ENCODE peak calls at places on chromosome 21, in eight cellular contexts. U is cardiac muscle cell; P is IMR-90; B is ovary; J is mammary epithelial cell; A is CD8-positive, alpha-beta memory T cell; Y is H1; D is dorsolateral prefrontal cortex. M is an unnamed sample.

GRCh38 chr21:30831194-30831765 is 1.7 kb upstream of the KRTAP7-1 start:
- DNase-seq in D (no peak), A (peak), B (no peak), U (peak), P (no peak), Y (peak), J (peak), M (no peak)

GRCh38 chr21:23899561-23899960 is 1707.7 kb downstream of the MRPL39 start:
- DNase-seq in Y (no peak), P (no peak), U (no peak), J (no peak), D (no peak), B (no peak), A (no peak), M (no peak)

GRCh38 chr21:17858764-17859163 is 39.6 kb upstream of the C21orf91 start:
- DNase-seq in P (no peak), D (no peak), J (no peak), A (no peak), Y (no peak), B (no peak), U (no peak), M (no peak)

GRCh38 chr21:17585875-17586450 is 26.7 kb downstream of the BTG3 start:
- DNase-seq in Y (no peak), P (peak), D (no peak), J (peak), B (no peak), A (no peak), U (peak), M (no peak)

GRCh38 chr21:42646076-42646825 is 7.2 kb upstream of the PDE9A start:
- DNase-seq in U (no peak), B (no peak), A (peak), D (no peak), Y (no peak), J (no peak), P (no peak), M (no peak)

GRCh38 chr21:42925114-42925907 is at the start of gene ERVH48-1:
- DNase-seq in B (no peak), Y (no peak), U (peak), J (no peak), D (no peak), P (peak), A (no peak), M (no peak)

GRCh38 chr21:42652527-42653491 is 612 bp upstream of the PDE9A start:
- DNase-seq in U (peak), J (peak), D (peak), B (peak), P (peak), A (peak), Y (no peak), M (peak)

GRCh38 chr21:39050839-39051560 is 132.3 kb downstream of the PSMG1 start:
- DNase-seq in Y (no peak), J (no peak), B (no peak), A (no peak), P (no peak), D (no peak), U (no peak), M (no peak)

GRCh38 chr21:27421654-27422053 is 454.8 kb upstream of the ADAMTS5 start:
- DNase-seq in B (no peak), D (no peak), A (no peak), U (peak), J (no peak), P (no peak), Y (no peak), M (no peak)

GRCh38 chr21:35273331-35273730 is 224.2 kb upstream of the RUNX1 start:
- DNase-seq in Y (no peak), J (no peak), D (no peak), B (no peak), U (no peak), A (no peak), P (no peak), M (no peak)

GRCh38 chr21:43034826-43035225 is 40.8 kb downstream of the CBS start:
- DNase-seq in P (no peak), A (no peak), U (no peak), D (no peak), B (peak), J (no peak), Y (no peak), M (no peak)

GRCh38 chr21:18387994-18388393 is 15.6 kb downstream of the TMPRSS15 start:
- DNase-seq in B (no peak), A (no peak), D (no peak), Y (no peak), J (no peak), U (no peak), P (no peak), M (no peak)

GRCh38 chr21:22758478-22758877 is 1760.3 kb downstream of the NCAM2 start:
- DNase-seq in D (no peak), A (no peak), B (no peak), P (no peak), U (no peak), Y (no peak), J (no peak), M (no peak)

GRCh38 chr21:25176637-25177412 is 430.5 kb downstream of the MRPL39 start:
- DNase-seq in B (no peak), Y (no peak), A (no peak), P (peak), U (no peak), J (no peak), D (no peak), M (no peak)

GRCh38 chr21:33949516-33950424 is 34.2 kb upstream of the ATP5PO start:
- DNase-seq in U (no peak), P (no peak), J (no peak), A (peak), Y (no peak), D (no peak), B (no peak), M (no peak)

GRCh38 chr21:41169258-41169576 is 1.3 kb downstream of the BACE2 start:
- DNase-seq in D (no peak), J (no peak), U (no peak), A (no peak), Y (no peak), B (no peak), P (no peak), M (no peak)
- H3K27ac ChIP-seq in D (no peak), J (peak), U (no peak), A (no peak), Y (no peak), B (no peak), P (peak), M (no peak)

GRCh38 chr21:45364464-45365185 is 40.3 kb upstream of the COL18A1 start:
- DNase-seq in Y (no peak), J (peak), A (no peak), B (peak), U (peak), P (peak), D (no peak), M (no peak)

GRCh38 chr21:45361033-45361997 is 43.6 kb upstream of the COL18A1 start:
- DNase-seq in P (no peak), Y (no peak), A (no peak), U (no peak), J (no peak), D (no peak), B (no peak), M (no peak)

GRCh38 chr21:45363921-45364463 is 41.0 kb upstream of the COL18A1 start:
- DNase-seq in Y (no peak), D (peak), P (peak), B (peak), U (peak), A (no peak), J (peak), M (peak)

GRCh38 chr21:45362748-45363145 is 42.2 kb upstream of the COL18A1 start:
- DNase-seq in D (no peak), Y (no peak), A (no peak), B (no peak), P (no peak), U (no peak), J (no peak), M (peak)

DNA sequence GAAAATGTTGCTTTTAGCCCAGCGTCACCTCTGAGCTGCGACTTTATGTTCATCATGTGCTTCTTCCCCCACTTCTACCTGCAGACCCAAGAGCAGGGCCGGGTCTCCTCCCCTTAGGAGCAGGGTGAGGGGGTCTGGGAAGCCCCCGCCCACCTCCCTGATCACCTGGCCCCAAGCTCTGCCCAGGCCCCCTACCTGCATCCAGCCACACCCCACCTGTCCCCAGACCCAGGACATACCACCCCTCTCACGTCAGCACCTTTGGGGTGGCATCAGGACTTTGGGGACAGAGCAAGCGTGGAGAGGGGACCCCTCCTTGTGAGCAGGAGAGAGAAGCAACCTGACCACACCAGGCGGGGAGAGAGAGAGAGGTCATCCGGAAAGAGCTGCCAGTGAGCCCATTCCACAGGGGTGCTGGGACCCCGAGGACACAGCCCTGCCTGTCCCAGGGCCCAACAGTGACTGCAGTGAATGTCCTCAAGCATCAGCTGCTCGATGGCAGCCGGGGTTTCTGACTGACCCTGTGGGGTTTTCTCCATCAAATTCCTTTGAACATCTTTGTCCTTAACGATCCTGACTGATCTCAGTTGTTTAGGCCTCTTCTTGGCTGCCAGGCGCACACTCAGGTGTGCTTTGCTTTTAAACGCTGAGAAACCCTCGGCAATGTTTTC is 42.8 kb upstream of the COL18A1 start:
- DNase-seq in P (no peak), A (no peak), B (no peak), Y (no peak), D (no peak), J (no peak), U (no peak), M (no peak)
- H3K27ac ChIP-seq in P (no peak), A (peak), B (peak), Y (no peak), D (no peak), J (no peak), U (no peak), M (no peak)

DNA sequence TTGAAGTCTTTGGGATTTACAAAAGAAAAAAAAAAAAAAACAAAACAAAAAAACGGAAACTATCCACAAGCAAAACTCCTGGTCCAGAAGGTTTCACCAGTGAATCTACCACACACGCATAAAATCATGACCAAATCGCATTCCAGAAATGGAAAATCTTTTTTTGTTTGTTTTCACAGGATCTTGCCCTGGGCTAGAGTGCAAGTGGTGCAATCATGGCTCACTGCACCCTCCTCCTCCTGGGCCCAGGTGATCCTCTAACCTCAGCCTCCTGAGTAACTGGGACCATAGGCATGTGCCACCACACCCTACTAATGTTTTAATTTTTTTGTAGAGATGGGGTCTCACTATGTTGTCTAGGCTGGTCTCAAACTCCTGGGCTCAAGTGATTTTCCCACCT is 100.5 kb downstream of the DYRK1A start:
- DNase-seq in Y (no peak), D (no peak), A (no peak), U (no peak), B (no peak), P (no peak), J (no peak), M (no peak)
- H3K27ac ChIP-seq in Y (no peak), D (no peak), A (no peak), U (no peak), B (no peak), P (no peak), J (no peak), M (no peak)

DNA sequence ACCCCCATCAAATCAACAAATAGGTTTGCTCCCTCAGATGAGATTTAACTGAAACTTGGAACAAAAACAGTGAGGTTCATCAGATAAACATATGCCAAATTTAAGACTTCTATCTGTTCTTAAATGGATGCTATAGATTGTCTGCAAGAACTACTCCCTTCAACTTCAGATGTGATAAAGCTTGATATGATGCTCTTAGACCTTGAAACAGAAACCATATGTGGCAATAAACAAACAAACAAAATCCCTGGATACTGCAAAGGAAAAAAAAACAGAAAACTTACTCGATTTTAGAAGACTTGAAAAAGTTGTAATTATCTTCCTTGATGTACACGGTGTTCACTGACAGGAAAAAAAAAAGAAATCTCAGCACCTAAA is 286.1 kb upstream of the USP25 start:
- DNase-seq in D (no peak), J (no peak), A (no peak), B (no peak), P (no peak), Y (no peak), U (peak), M (no peak)
- H3K27ac ChIP-seq in D (no peak), J (no peak), A (no peak), B (no peak), P (no peak), Y (no peak), U (no peak), M (no peak)

GRCh38 chr21:46117586-46118304 is 19.8 kb downstream of the COL6A2 start:
- DNase-seq in U (no peak), B (peak), J (no peak), A (peak), P (no peak), Y (no peak), D (peak), M (peak)
- H3K27ac ChIP-seq in U (no peak), B (no peak), J (no peak), A (no peak), P (no peak), Y (no peak), D (no peak), M (no peak)

GRCh38 chr21:29029524-29029923 is 5.1 kb downstream of the USP16 start:
- DNase-seq in P (no peak), A (no peak), J (no peak), U (no peak), D (no peak), Y (no peak), B (no peak), M (no peak)

GRCh38 chr21:29030909-29031308 is 6.4 kb downstream of the USP16 start:
- DNase-seq in A (no peak), P (no peak), U (no peak), D (no peak), B (no peak), Y (no peak), J (no peak), M (no peak)

GRCh38 chr21:29024474-29025327 is at the start of gene USP16:
- DNase-seq in D (peak), J (peak), P (peak), A (peak), U (peak), Y (peak), B (peak), M (peak)

GRCh38 chr21:29022141-29022540 is 2.3 kb upstream of the USP16 start:
- DNase-seq in J (no peak), P (no peak), B (no peak), Y (no peak), U (no peak), D (no peak), A (peak), M (no peak)

DNA sequence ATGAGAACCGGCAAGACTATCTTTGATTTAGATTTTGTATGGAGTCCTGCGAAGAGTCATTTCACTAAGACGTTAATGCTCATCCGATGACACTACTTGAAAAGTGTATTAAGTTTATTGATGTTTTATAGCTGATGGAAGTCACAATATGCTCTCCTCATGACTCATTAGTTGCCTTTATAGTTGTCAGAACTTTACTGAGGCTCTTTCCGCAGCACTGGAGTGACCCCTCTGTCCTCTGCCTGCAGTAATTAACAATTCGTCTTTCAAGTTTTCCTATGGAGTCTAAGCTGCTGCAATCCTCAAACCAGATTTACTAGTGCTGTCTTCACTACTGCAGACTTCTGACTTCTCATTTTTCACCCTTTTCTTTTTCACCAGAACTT is 853 bp downstream of the USP16 start:
- DNase-seq in P (peak), Y (no peak), A (no peak), D (no peak), U (peak), J (peak), B (no peak), M (no peak)
- H3K27ac ChIP-seq in P (peak), Y (no peak), A (peak), D (peak), U (peak), J (peak), B (no peak), M (peak)

GRCh38 chr21:40278345-40278744 is 411.1 kb downstream of the PCP4 start:
- DNase-seq in B (no peak), U (no peak), P (no peak), J (peak), Y (no peak), D (no peak), A (no peak), M (no peak)
- H3K27ac ChIP-seq in B (no peak), U (no peak), P (no peak), J (peak), Y (no peak), D (no peak), A (no peak), M (no peak)